ENCODE peak calls at places on chromosome 5, in seven cellular contexts. Q is left ventricle myocardium inferior; X is cardiac muscle cell; B is heart right ventricle; I is body of pancreas; A is CD8-positive, alpha-beta T cell; O is keratinocyte. W is an unnamed sample.

GRCh38 chr5:133121080-133121479 is 69.3 kb downstream of the HSPA4 start:
- DNase-seq in B (no peak), A (no peak), Q (no peak), X (no peak), I (no peak), O (no peak), W (no peak)

GRCh38 chr5:157505496-157505895 is 45.5 kb downstream of the NIPAL4 start:
- DNase-seq in Q (no peak), I (no peak), A (no peak), O (no peak), X (no peak), B (no peak), W (no peak)

GRCh38 chr5:23840083-23840482 is 332.7 kb downstream of the PRDM9 start:
- DNase-seq in A (no peak), O (no peak), B (no peak), X (no peak), Q (no peak), I (no peak), W (no peak)

GRCh38 chr5:81125959-81126358 is 107.2 kb upstream of the CKMT2 start:
- DNase-seq in O (no peak), A (no peak), I (peak; percentile 45), B (no peak), X (no peak), Q (no peak), W (peak; percentile 13)

GRCh38 chr5:87069974-87070608 is 197.6 kb upstream of the RASA1 start:
- DNase-seq in B (peak; percentile 16), I (peak; percentile 34), A (no peak), X (peak; percentile 81), Q (no peak), O (no peak), W (peak; percentile 42)

GRCh38 chr5:55096860-55097259 is 5.6 kb upstream of the GZMA start:
- DNase-seq in O (no peak), X (no peak), A (peak; percentile 49), B (no peak), Q (no peak), I (peak; percentile 6), W (no peak)

GRCh38 chr5:135255461-135256178 is 143.4 kb downstream of the MACROH2A1 start:
- DNase-seq in O (no peak), A (no peak), B (no peak), Q (no peak), X (no peak), I (no peak), W (no peak)

GRCh38 chr5:4802044-4802443 is 338.1 kb upstream of the ADAMTS16 start:
- DNase-seq in A (no peak), B (no peak), I (no peak), O (no peak), Q (no peak), X (no peak), W (no peak)

GRCh38 chr5:67094476-67095300 is 101.9 kb downstream of the CD180 start:
- DNase-seq in I (no peak), X (peak; percentile 71), Q (no peak), B (no peak), A (no peak), O (no peak), W (peak; percentile 13)

GRCh38 chr5:175853573-175854230 is 17.7 kb upstream of the CPLX2 start:
- DNase-seq in X (peak; percentile 6), Q (peak; percentile 21), I (peak; percentile 67), A (no peak), O (no peak), B (peak; percentile 7), W (no peak)

GRCh38 chr5:8729437-8729836 is 816.4 kb downstream of the SEMA5A start:
- DNase-seq in Q (no peak), X (peak; percentile 46), O (no peak), I (no peak), A (no peak), B (no peak), W (no peak)

GRCh38 chr5:1907616-1908015 is 24.9 kb upstream of the IRX4 start:
- DNase-seq in Q (no peak), A (no peak), I (no peak), O (no peak), B (no peak), X (no peak), W (no peak)

GRCh38 chr5:2767089-2767488 is 15.6 kb upstream of the IRX2 start:
- DNase-seq in A (no peak), B (no peak), I (no peak), Q (no peak), X (no peak), O (no peak), W (no peak)

GRCh38 chr5:119290161-119290569 is 65.7 kb upstream of the TNFAIP8 start:
- DNase-seq in O (no peak), Q (no peak), X (no peak), A (no peak), B (no peak), I (no peak), W (no peak)

GRCh38 chr5:113081881-113082546 is 105.4 kb downstream of the DCP2 start:
- DNase-seq in B (no peak), O (peak; percentile 30), X (peak; percentile 69), A (no peak), Q (no peak), I (no peak), W (peak; percentile 95)

GRCh38 chr5:91383956-91384300 is 811 bp upstream of the ARRDC3 start:
- DNase-seq in A (no peak), X (no peak), B (peak; percentile 30), Q (peak; percentile 28), O (no peak), I (peak; percentile 25), W (no peak)

GRCh38 chr5:159581502-159582249 is 251.4 kb upstream of the IL12B start:
- DNase-seq in B (peak; percentile 7), A (no peak), Q (no peak), O (peak; percentile 95), X (peak; percentile 83), I (peak; percentile 60), W (peak; percentile 49)

GRCh38 chr5:89816038-89816437 is 593.5 kb downstream of the CETN3 start:
- DNase-seq in I (no peak), O (no peak), Q (no peak), B (no peak), X (no peak), A (no peak), W (no peak)

GRCh38 chr5:110251366-110251765 is 475.1 kb downstream of the TMEM232 start:
- DNase-seq in O (no peak), A (no peak), B (no peak), I (no peak), Q (no peak), X (no peak), W (no peak)

GRCh38 chr5:124995451-124995850 is 249.0 kb upstream of the ZNF608 start:
- DNase-seq in O (no peak), A (no peak), X (peak; percentile 69), B (no peak), I (no peak), Q (no peak), W (no peak)

GRCh38 chr5:170426149-170426767 is 37.1 kb upstream of the KCNMB1 start:
- DNase-seq in A (no peak), B (peak; percentile 40), I (no peak), O (no peak), Q (no peak), X (no peak), W (no peak)
- TF ChIP-seq CTCF in A (no peak), B (no peak), I (no peak), O (no peak), Q (no peak), X (no peak), W (peak; percentile 3)

DNA sequence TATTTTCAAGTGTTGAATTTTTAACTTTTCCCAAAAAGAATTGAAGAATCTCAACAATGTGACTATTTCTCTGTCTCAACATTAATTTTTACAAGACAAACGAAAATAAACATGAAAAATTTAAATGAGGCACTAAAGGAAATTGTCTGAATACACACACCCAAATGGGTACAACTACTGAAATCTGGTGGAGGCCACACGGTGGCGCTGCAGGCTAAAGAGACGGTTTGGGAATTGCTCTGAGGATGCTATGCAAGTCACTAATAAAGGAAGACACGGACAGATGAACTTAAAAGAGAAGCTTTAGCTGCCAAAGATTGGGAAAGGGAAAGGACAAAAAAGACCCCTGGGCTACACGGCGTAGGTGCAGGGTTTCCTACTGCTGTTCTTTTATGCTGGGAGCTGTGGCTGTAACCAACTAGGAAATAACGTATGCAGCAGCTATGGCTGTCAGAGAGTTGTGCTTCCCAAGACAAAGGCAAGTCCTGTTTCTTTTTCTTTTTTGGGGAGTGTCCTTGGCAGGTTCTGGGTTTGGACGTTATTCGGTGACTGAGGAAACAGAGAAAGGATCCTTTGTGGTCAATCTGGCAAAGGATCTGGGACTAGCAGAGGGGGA is at the start of gene PCDHB10:
- DNase-seq in Q (no peak), A (no peak), X (peak; percentile 12), B (no peak), I (peak; percentile 20), O (no peak), W (no peak)
- H3K4me3 ChIP-seq in Q (no peak within 1 kb of the TSS), A (no peak within 1 kb of the TSS), X (peak within 1 kb of the TSS; percentile 30), B (no peak within 1 kb of the TSS), I (no peak within 1 kb of the TSS), O (no peak within 1 kb of the TSS), W (peak within 1 kb of the TSS; percentile 2)

GRCh38 chr5:142206801-142207200 is 98.2 kb downstream of the NDFIP1 start:
- DNase-seq in O (no peak), I (no peak), A (no peak), Q (no peak), B (no peak), X (no peak), W (no peak)
- TF ChIP-seq CTCF in O (peak; percentile 28), I (no peak), A (no peak), Q (no peak), B (no peak), X (no peak), W (no peak)

DNA sequence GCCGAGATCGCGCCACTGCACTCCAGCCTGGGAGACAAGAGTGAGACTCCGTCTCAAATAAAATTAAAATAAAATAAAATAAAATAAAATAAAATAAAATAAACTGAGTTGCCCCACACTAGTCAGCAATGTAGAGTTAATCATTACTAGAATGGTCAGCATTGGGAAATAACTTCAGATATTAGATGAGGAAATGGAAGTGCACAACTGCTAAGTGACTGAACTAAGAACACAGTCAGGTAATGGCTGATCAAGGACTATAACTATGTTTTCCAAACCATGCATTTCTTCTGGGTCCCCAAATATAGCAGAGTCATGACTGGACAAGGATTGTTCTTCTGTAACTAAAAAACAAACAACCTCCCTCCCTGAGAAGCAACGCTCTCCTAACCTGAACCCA is 17.1 kb downstream of the OTP start:
- DNase-seq in X (no peak), Q (no peak), I (no peak), B (no peak), A (no peak), O (no peak), W (no peak)
- H3K4me3 ChIP-seq in X (no peak overlapping the region), Q (no peak overlapping the region), I (no peak overlapping the region), B (no peak overlapping the region), A (no peak overlapping the region), O (no peak overlapping the region), W (no peak overlapping the region)

W was measured in AG09309.